ENCODE peak calls at places on chromosome 18, in eight cellular contexts. W is left ventricle myocardium inferior, E is Panc1, N is cardiac muscle cell, Y is kidney, F is heart left ventricle, G is colonic mucosa, H is body of pancreas. K is an unnamed sample. For H3K4me1, the result is how much of the 10 kb centered on the place peaks cover.

GRCh38 chr18:33729556-33729955 is 151.5 kb downstream of the ASXL3 start:
- DNase-seq in W (no peak), E (no peak), N (no peak), Y (no peak), F (no peak), G (no peak), H (no peak), K (no peak)

GRCh38 chr18:35939166-35939565 is 33.3 kb upstream of the RMP24 start:
- DNase-seq in W (no peak), E (no peak), N (peak), Y (no peak), F (no peak), G (no peak), H (no peak), K (no peak)

GRCh38 chr18:29172151-29173015 is 995.5 kb upstream of the CDH2 start:
- DNase-seq in W (no peak), E (no peak), N (no peak), Y (no peak), F (no peak), G (no peak), H (no peak), K (no peak)

GRCh38 chr18:31798399-31798798 is 37.7 kb upstream of the SLC25A52 start:
- DNase-seq in W (no peak), E (no peak), N (no peak), Y (no peak), F (no peak), G (no peak), H (no peak), K (no peak)

GRCh38 chr18:75524852-75525251 is 97.3 kb upstream of the SMIM21 start:
- DNase-seq in W (no peak), E (no peak), N (no peak), Y (no peak), F (no peak), G (no peak), H (no peak), K (no peak)

GRCh38 chr18:48607049-48607984 is 68.5 kb downstream of the CTIF start:
- DNase-seq in W (peak), E (no peak), N (peak), Y (peak), F (peak), G (no peak), H (peak), K (no peak)

GRCh38 chr18:39057423-39058057 is 1491.9 kb upstream of the CELF4 start:
- DNase-seq in W (no peak), E (no peak), N (no peak), Y (no peak), F (no peak), G (no peak), H (no peak), K (no peak)

GRCh38 chr18:71443726-71444480 is 1100.2 kb downstream of the CBLN2 start:
- DNase-seq in W (no peak), E (no peak), N (no peak), Y (no peak), F (no peak), G (no peak), H (no peak), K (no peak)

GRCh38 chr18:3012306-3012919 is 531 bp downstream of the LPIN2 start:
- DNase-seq in W (peak), E (no peak), N (no peak), Y (peak), F (peak), G (peak), H (peak), K (peak)

GRCh38 chr18:42486296-42486695 is 531.3 kb downstream of the PIK3C3 start:
- DNase-seq in W (no peak), E (no peak), N (no peak), Y (no peak), F (no peak), G (no peak), H (no peak), K (no peak)

GRCh38 chr18:36638224-36638623 is 190.6 kb downstream of the TPGS2 start:
- DNase-seq in W (no peak), E (no peak), N (no peak), Y (no peak), F (no peak), G (no peak), H (no peak), K (no peak)

GRCh38 chr18:24413148-24413547 is 13.3 kb upstream of the IMPACT start:
- DNase-seq in W (no peak), E (no peak), N (no peak), Y (no peak), F (no peak), G (no peak), H (no peak), K (no peak)

GRCh38 chr18:24271381-24272331 is 126.0 kb downstream of the OSBPL1A start:
- DNase-seq in W (peak), E (no peak), N (peak), Y (peak), F (peak), G (peak), H (peak), K (peak)

GRCh38 chr18:23541349-23542093 is 38.2 kb downstream of the RMC1 start:
- DNase-seq in W (no peak), E (no peak), N (peak), Y (no peak), F (no peak), G (no peak), H (no peak), K (no peak)

GRCh38 chr18:905948-906415 is 1.3 kb downstream of the ADCYAP1 start:
- DNase-seq in W (no peak), E (no peak), N (no peak), Y (no peak), F (no peak), G (no peak), H (no peak), K (no peak)

GRCh38 chr18:45910405-45911023 is 56.6 kb downstream of the EPG5 start:
- DNase-seq in W (peak), E (peak), N (peak), Y (no peak), F (no peak), G (peak), H (peak), K (no peak)

GRCh38 chr18:25235648-25236047 is 116.3 kb downstream of the ZNF521 start:
- DNase-seq in W (no peak), E (no peak), N (no peak), Y (no peak), F (no peak), G (no peak), H (no peak), K (no peak)

GRCh38 chr18:61595615-61596014 is 262.4 kb downstream of the CDH20 start:
- DNase-seq in W (no peak), E (no peak), N (no peak), Y (no peak), F (no peak), G (no peak), H (no peak), K (no peak)

GRCh38 chr18:46337206-46337710 is 233.1 kb downstream of the HAUS1 start:
- DNase-seq in W (no peak), E (no peak), N (no peak), Y (no peak), F (no peak), G (no peak), H (no peak), K (peak)

GRCh38 chr18:8757598-8757997 is 52.2 kb downstream of the MTCL1 start:
- DNase-seq in W (no peak), E (no peak), N (no peak), Y (no peak), F (no peak), G (no peak), H (no peak), K (no peak)

GRCh38 chr18:51957001-51957400 is 383.0 kb upstream of the DCC start:
- DNase-seq in W (no peak), E (no peak), N (no peak), Y (no peak), F (no peak), G (no peak), H (no peak), K (no peak)

GRCh38 chr18:26457611-26458350 is 90.6 kb downstream of the KCTD1 start:
- DNase-seq in W (no peak), E (no peak), N (peak), Y (no peak), F (no peak), G (no peak), H (no peak), K (no peak)
- H3K4me1 ChIP-seq in W (half or more), E (under half), N (under half), Y (under half), F (under half), G (under half), H (under half), K (under half)

DNA sequence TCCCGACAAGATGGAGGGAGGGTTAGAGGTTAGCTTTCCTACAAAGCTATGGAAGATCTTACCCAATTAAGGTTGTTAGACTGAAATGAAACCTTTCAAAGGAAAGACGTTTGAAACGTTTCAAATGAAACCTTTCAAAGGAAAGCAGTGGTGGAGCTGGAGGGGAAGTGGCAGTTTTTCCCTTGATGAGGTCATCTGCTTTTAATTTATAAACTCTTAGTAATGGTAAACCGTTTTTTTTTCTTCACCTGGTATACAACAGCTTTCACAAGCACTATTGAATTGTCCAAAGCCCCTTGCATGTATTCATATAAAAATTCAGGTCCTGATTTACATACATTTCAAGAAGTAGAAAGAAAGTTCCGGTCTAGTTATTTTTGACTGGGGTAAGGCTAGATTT is 7.4 kb downstream of the PMAIP1 start:
- DNase-seq in W (no peak), E (no peak), N (no peak), Y (no peak), F (no peak), G (no peak), H (no peak), K (no peak)
- H3K4me1 ChIP-seq in W (under half), E (under half), N (under half), Y (under half), F (under half), G (under half), H (under half), K (under half)

DNA sequence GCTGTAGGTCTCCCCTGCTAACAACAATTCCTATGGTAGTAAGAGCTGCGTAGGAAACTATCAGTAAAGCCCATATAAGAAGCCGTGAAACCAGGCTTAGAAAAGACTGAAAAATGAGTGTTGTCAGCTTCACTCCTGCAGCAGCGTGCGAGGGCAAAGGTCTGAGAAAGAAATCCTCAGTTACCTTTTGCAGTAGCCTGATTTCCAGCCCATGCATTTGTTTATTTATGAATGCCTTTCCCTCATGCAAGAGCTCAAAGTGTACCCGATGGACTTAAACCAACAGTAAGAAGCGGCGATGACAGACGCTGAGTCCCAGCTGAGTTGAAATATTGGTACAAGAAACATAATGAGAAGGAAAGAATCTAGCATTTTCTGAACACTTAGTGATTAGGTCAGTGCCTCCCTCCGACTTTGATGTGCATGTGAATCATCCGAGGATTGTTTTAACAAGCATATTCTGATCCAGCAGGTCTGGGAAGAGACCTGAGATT is 15.0 kb upstream of the POLI start:
- DNase-seq in W (no peak), E (no peak), N (no peak), Y (no peak), F (no peak), G (peak), H (peak), K (no peak)
- H3K4me1 ChIP-seq in W (under half), E (under half), N (under half), Y (under half), F (under half), G (under half), H (under half), K (under half)

GRCh38 chr18:78431606-78432005 is 548.0 kb upstream of the SALL3 start:
- DNase-seq in W (no peak), E (no peak), N (no peak), Y (no peak), F (no peak), G (no peak), H (no peak), K (no peak)
- H3K4me1 ChIP-seq in W (under half), E (under half), N (under half), Y (under half), F (under half), G (under half), H (under half), K (under half)

DNA sequence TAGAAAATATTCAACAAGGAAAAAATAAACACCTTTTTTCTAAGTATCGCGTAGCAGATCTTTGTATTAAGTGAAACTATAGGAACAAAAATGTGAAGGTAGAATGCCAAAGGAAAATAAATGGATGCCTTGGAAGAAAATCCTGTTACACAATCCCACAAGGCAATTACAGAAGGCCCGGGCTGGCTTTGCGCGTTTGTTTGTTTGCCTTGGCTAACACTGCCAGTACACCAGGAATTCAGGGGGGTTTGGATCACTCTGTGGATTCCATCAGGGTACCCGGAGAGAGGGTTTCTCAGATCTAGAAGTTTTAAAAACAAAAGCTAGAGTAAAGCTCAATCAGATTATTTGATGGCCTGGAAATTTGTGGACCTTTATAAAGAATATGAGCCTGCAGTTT is 478.3 kb downstream of the FBXO15 start:
- DNase-seq in W (no peak), E (no peak), N (no peak), Y (no peak), F (no peak), G (no peak), H (peak), K (no peak)
- H3K4me1 ChIP-seq in W (under half), E (under half), N (under half), Y (under half), F (under half), G (under half), H (under half), K (under half)

DNA sequence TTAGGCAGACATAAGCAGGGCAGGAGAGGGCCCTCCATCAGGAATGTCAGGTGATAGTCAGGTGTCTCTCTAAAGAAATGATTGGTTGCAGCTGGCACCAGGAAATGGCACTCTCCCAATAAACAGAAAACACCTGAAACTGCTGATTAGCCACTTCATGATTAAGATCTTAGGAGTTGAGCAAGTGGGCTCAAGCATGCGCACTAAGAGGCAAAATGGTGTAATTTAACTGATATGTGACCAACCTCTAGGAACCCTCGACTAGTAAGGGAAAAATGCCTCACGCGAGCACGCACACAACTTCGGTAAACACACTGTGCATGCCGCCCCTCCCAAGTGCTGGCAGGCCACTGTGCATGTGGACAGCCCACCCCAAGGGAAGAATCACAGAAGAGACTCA is 23.8 kb upstream of the SLC35G4 start:
- DNase-seq in W (no peak), E (no peak), N (no peak), Y (no peak), F (no peak), G (no peak), H (no peak), K (no peak)
- H3K4me1 ChIP-seq in W (under half), E (under half), N (under half), Y (under half), F (under half), G (under half), H (under half), K (under half)